ENCODE peak calls at places on chromosomes 13 and 19, in five cellular contexts. One of them, this sample, is unnamed.
A peak's percentile ranks its signal among the peaks of the same experiment; 100 is the strongest.

GRCh38 chr13:81393686-81394085 is 1052.8 kb upstream of the SPRY2 start:
- DNase-seq in AG09309: no peak
- DNase-seq in transverse colon: no peak
- DNase-seq in astrocyte of the spinal cord: no peak
- DNase-seq in ascending aorta: no peak
- DNase-seq in this sample: no peak

GRCh38 chr19:12194827-12195500 is 32.1 kb downstream of the ZNF136 start:
- DNase-seq in AG09309: no peak
- DNase-seq in transverse colon: peak; percentile 79
- DNase-seq in astrocyte of the spinal cord: peak; percentile 65
- DNase-seq in ascending aorta: peak; percentile 76
- DNase-seq in this sample: no peak

GRCh38 chr19:23241433-23241832 is 8.8 kb downstream of the ZNF724 start:
- DNase-seq in AG09309: no peak
- DNase-seq in transverse colon: no peak
- DNase-seq in astrocyte of the spinal cord: peak; percentile 22
- DNase-seq in ascending aorta: no peak
- DNase-seq in this sample: no peak

GRCh38 chr13:57633141-57633949 is 1.8 kb downstream of the PCDH17 start:
- DNase-seq in AG09309: no peak
- DNase-seq in transverse colon: peak; percentile 13
- DNase-seq in astrocyte of the spinal cord: no peak
- DNase-seq in ascending aorta: peak; percentile 71
- DNase-seq in this sample: no peak

GRCh38 chr13:31056650-31057275 is 104.9 kb downstream of the HSPH1 start:
- DNase-seq in AG09309: no peak
- DNase-seq in transverse colon: no peak
- DNase-seq in astrocyte of the spinal cord: no peak
- DNase-seq in ascending aorta: no peak
- DNase-seq in this sample: no peak

GRCh38 chr13:46134961-46135522 is 30.2 kb upstream of the CPB2 start:
- DNase-seq in AG09309: no peak
- DNase-seq in transverse colon: no peak
- DNase-seq in astrocyte of the spinal cord: peak; percentile 27
- DNase-seq in ascending aorta: no peak
- DNase-seq in this sample: no peak

GRCh38 chr13:44373601-44374347 is at the start of gene SERP2:
- DNase-seq in AG09309: no peak
- DNase-seq in transverse colon: no peak
- DNase-seq in astrocyte of the spinal cord: peak; percentile 32
- DNase-seq in ascending aorta: no peak
- DNase-seq in this sample: no peak

GRCh38 chr13:24670927-24671326 is 9.3 kb upstream of the ATP12A start:
- DNase-seq in AG09309: no peak
- DNase-seq in transverse colon: no peak
- DNase-seq in astrocyte of the spinal cord: no peak
- DNase-seq in ascending aorta: no peak
- DNase-seq in this sample: no peak

GRCh38 chr19:40223135-40223822 is 3.2 kb downstream of the CCNP start:
- DNase-seq in AG09309: no peak
- DNase-seq in transverse colon: peak; percentile 67
- DNase-seq in astrocyte of the spinal cord: no peak
- DNase-seq in ascending aorta: no peak
- DNase-seq in this sample: no peak

GRCh38 chr19:19461671-19462622 is 53.4 kb downstream of the TSSK6 start:
- DNase-seq in AG09309: no peak
- DNase-seq in transverse colon: peak; percentile 72
- DNase-seq in astrocyte of the spinal cord: peak; percentile 66
- DNase-seq in ascending aorta: peak; percentile 79
- DNase-seq in this sample: no peak

GRCh38 chr13:61765940-61766666 is 350.5 kb upstream of the PCDH20 start:
- DNase-seq in AG09309: no peak
- DNase-seq in transverse colon: no peak
- DNase-seq in astrocyte of the spinal cord: no peak
- DNase-seq in ascending aorta: no peak
- DNase-seq in this sample: no peak

GRCh38 chr19:42965204-42965603 is 28.2 kb upstream of the PSG7 start:
- DNase-seq in AG09309: peak; percentile 17
- DNase-seq in transverse colon: no peak
- DNase-seq in astrocyte of the spinal cord: peak; percentile 1
- DNase-seq in ascending aorta: no peak
- DNase-seq in this sample: peak; percentile 47

GRCh38 chr19:15101479-15102082 is 5.6 kb upstream of the SYDE1 start:
- DNase-seq in AG09309: no peak
- DNase-seq in transverse colon: peak; percentile 52
- DNase-seq in astrocyte of the spinal cord: peak; percentile 39
- DNase-seq in ascending aorta: no peak
- DNase-seq in this sample: no peak

GRCh38 chr19:5075603-5076002 is 106.7 kb downstream of the KDM4B start:
- DNase-seq in AG09309: no peak
- DNase-seq in transverse colon: no peak
- DNase-seq in astrocyte of the spinal cord: no peak
- DNase-seq in ascending aorta: no peak
- DNase-seq in this sample: no peak

GRCh38 chr13:60721063-60721462 is 324.0 kb downstream of the TDRD3 start:
- DNase-seq in AG09309: no peak
- DNase-seq in transverse colon: no peak
- DNase-seq in astrocyte of the spinal cord: no peak
- DNase-seq in ascending aorta: no peak
- DNase-seq in this sample: no peak

GRCh38 chr13:23570099-23570926 is at the start of gene TNFRSF19:
- DNase-seq in AG09309: peak; percentile 21
- DNase-seq in transverse colon: no peak
- DNase-seq in astrocyte of the spinal cord: peak; percentile 89
- DNase-seq in ascending aorta: no peak
- DNase-seq in this sample: peak; percentile 74

GRCh38 chr13:102642475-102642874 is 45.7 kb downstream of the TPP2 start:
- DNase-seq in AG09309: no peak
- DNase-seq in transverse colon: peak; percentile 61
- DNase-seq in astrocyte of the spinal cord: peak; percentile 20
- DNase-seq in ascending aorta: peak; percentile 67
- DNase-seq in this sample: no peak

GRCh38 chr13:45055198-45055901 is 65.0 kb upstream of the GTF2F2 start:
- DNase-seq in AG09309: peak; percentile 94
- DNase-seq in transverse colon: peak; percentile 29
- DNase-seq in astrocyte of the spinal cord: peak; percentile 93
- DNase-seq in ascending aorta: no peak
- DNase-seq in this sample: peak; percentile 94

GRCh38 chr19:10454267-10454666 is 33.9 kb downstream of the PDE4A start:
- DNase-seq in AG09309: no peak
- DNase-seq in transverse colon: no peak
- DNase-seq in astrocyte of the spinal cord: no peak
- DNase-seq in ascending aorta: no peak
- DNase-seq in this sample: no peak

GRCh38 chr13:89862691-89863036 is 1484.8 kb upstream of the MIR17HG start:
- DNase-seq in AG09309: no peak
- DNase-seq in transverse colon: no peak
- DNase-seq in astrocyte of the spinal cord: peak; percentile 2
- DNase-seq in ascending aorta: no peak
- DNase-seq in this sample: no peak

GRCh38 chr19:52936958-52937334 is 13.7 kb upstream of the ZNF888 start:
- DNase-seq in AG09309: no peak
- DNase-seq in transverse colon: no peak
- DNase-seq in astrocyte of the spinal cord: no peak
- DNase-seq in ascending aorta: no peak
- DNase-seq in this sample: no peak

GRCh38 chr13:20415288-20415644 is 110.4 kb downstream of the CRYL1 start:
- DNase-seq in AG09309: no peak
- DNase-seq in transverse colon: no peak
- DNase-seq in astrocyte of the spinal cord: no peak
- DNase-seq in ascending aorta: no peak
- DNase-seq in this sample: no peak

GRCh38 chr13:36026556-36026955 is 104.6 kb downstream of the DCLK1 start:
- DNase-seq in AG09309: no peak
- DNase-seq in transverse colon: no peak
- DNase-seq in astrocyte of the spinal cord: no peak
- DNase-seq in ascending aorta: no peak
- DNase-seq in this sample: no peak

GRCh38 chr19:49506575-49507105 is 5.8 kb upstream of the FCGRT start:
- DNase-seq in AG09309: no peak
- DNase-seq in transverse colon: peak; percentile 83
- DNase-seq in astrocyte of the spinal cord: no peak
- DNase-seq in ascending aorta: no peak
- DNase-seq in this sample: no peak

GRCh38 chr19:3576696-3577443 is 4.1 kb downstream of the HMG20B start:
- DNase-seq in AG09309: no peak
- DNase-seq in transverse colon: peak; percentile 64
- DNase-seq in astrocyte of the spinal cord: peak; percentile 67
- DNase-seq in ascending aorta: no peak
- DNase-seq in this sample: no peak
- H3K4me3 ChIP-seq in AG09309: no peak overlapping the region
- H3K4me3 ChIP-seq in transverse colon: peak overlapping the region; percentile 17
- H3K4me3 ChIP-seq in astrocyte of the spinal cord: peak overlapping the region; percentile 10
- H3K4me3 ChIP-seq in ascending aorta: peak overlapping the region; percentile 36
- H3K4me3 ChIP-seq in this sample: peak overlapping the region; percentile 27

DNA sequence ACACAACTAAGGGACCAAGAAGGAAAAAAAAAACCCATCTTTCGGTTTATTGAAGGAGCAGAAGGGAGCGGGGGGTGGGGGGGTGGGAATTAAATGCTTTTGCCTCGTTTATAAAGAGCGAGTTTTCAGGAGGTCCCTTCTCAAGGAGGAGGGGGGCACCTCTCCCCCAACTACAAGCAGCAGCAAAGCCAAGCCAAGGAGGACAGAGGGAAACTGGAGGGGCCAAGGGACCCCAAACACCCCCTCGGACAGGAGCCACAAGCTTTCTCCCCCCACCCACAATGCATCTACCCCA is 2.4 kb downstream of the IRF2BP1 start:
- DNase-seq in AG09309: no peak
- DNase-seq in transverse colon: no peak
- DNase-seq in astrocyte of the spinal cord: no peak
- DNase-seq in ascending aorta: no peak
- DNase-seq in this sample: no peak
- TF ChIP-seq CTCF in AG09309: no peak
- TF ChIP-seq CTCF in transverse colon: no peak
- TF ChIP-seq CTCF in astrocyte of the spinal cord: no peak
- TF ChIP-seq CTCF in ascending aorta: no peak
- TF ChIP-seq CTCF in this sample: no peak

GRCh38 chr19:35133826-35134225 is 1.0 kb downstream of the LGI4 start:
- DNase-seq in AG09309: no peak
- DNase-seq in transverse colon: no peak
- DNase-seq in astrocyte of the spinal cord: no peak
- DNase-seq in ascending aorta: no peak
- DNase-seq in this sample: no peak
- H3K4me3 ChIP-seq in AG09309: no peak overlapping the region
- H3K4me3 ChIP-seq in transverse colon: no peak overlapping the region
- H3K4me3 ChIP-seq in astrocyte of the spinal cord: no peak overlapping the region
- H3K4me3 ChIP-seq in ascending aorta: no peak overlapping the region
- H3K4me3 ChIP-seq in this sample: no peak overlapping the region

GRCh38 chr13:93922063-93922462 is 557.4 kb downstream of the DCT start:
- DNase-seq in AG09309: no peak
- DNase-seq in transverse colon: no peak
- DNase-seq in astrocyte of the spinal cord: no peak
- DNase-seq in ascending aorta: no peak
- DNase-seq in this sample: no peak
- TF ChIP-seq CTCF in AG09309: peak; percentile 19
- TF ChIP-seq CTCF in transverse colon: no peak
- TF ChIP-seq CTCF in astrocyte of the spinal cord: no peak
- TF ChIP-seq CTCF in ascending aorta: no peak
- TF ChIP-seq CTCF in this sample: no peak

DNA sequence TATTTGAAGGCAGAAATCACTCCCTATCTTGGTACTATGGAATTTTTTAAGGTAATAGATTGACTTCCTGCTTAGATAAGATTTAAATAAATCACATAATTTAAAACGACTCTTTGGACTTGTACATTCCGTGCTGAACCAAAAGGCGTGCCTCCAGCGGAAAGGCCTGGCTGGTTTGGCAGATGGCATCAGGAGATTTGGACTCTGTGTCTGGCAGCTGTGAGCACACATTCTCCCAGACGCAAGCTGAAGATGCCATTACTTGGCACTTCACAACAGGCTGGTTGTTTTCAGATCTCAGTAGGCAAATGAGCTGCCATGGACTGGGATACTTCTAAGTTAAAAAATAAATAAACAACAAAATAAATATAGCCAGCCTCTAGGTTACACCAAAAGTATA is 104.5 kb upstream of the SLC15A1 start:
- DNase-seq in AG09309: no peak
- DNase-seq in transverse colon: peak; percentile 62
- DNase-seq in astrocyte of the spinal cord: no peak
- DNase-seq in ascending aorta: no peak
- DNase-seq in this sample: no peak
- H3K4me3 ChIP-seq in AG09309: no peak overlapping the region
- H3K4me3 ChIP-seq in transverse colon: no peak overlapping the region
- H3K4me3 ChIP-seq in astrocyte of the spinal cord: no peak overlapping the region
- H3K4me3 ChIP-seq in ascending aorta: no peak overlapping the region
- H3K4me3 ChIP-seq in this sample: no peak overlapping the region

GRCh38 chr13:33799950-33800592 is 17.9 kb upstream of the RFC3 start:
- DNase-seq in AG09309: peak; percentile 13
- DNase-seq in transverse colon: no peak
- DNase-seq in astrocyte of the spinal cord: peak; percentile 61
- DNase-seq in ascending aorta: no peak
- DNase-seq in this sample: no peak
- TF ChIP-seq CTCF in AG09309: peak; percentile 55
- TF ChIP-seq CTCF in transverse colon: no peak
- TF ChIP-seq CTCF in astrocyte of the spinal cord: peak; percentile 53
- TF ChIP-seq CTCF in ascending aorta: peak; percentile 34
- TF ChIP-seq CTCF in this sample: peak; percentile 64

DNA sequence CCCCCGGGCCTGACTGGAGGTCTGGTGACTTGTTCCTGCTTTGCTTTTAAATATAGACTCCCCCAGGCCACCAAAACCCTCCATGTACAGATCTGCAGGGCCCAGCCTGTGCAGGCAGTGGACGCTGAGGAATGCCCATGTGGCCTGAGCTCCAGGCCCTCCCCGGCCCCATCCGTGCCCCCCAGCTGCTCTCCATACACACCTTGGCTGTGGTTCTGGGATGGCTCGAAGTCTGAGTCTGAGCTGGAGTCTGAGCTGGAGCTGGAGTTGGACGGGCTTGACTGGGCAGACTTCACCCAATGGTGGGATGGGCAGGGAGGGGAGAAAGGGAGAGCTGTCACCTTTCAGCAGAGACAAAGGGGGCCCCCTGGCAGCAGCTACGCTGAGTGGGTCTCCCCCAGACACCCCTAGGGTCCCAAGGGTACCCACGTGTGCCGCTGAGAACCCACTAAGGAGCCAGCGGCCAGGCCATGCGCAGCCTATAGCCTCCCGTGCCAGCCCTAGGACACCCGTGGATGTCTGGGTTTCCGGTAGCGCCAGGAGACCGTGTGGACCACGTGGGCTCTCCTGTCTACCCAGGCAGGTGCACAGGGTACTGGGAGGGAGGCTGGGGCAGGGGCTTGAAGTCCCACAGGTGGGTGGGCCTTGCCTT is 61.9 kb downstream of the MLLT1 start:
- DNase-seq in AG09309: no peak
- DNase-seq in transverse colon: no peak
- DNase-seq in astrocyte of the spinal cord: no peak
- DNase-seq in ascending aorta: no peak
- DNase-seq in this sample: no peak
- H3K4me3 ChIP-seq in AG09309: no peak overlapping the region
- H3K4me3 ChIP-seq in transverse colon: no peak overlapping the region
- H3K4me3 ChIP-seq in astrocyte of the spinal cord: no peak overlapping the region
- H3K4me3 ChIP-seq in ascending aorta: no peak overlapping the region
- H3K4me3 ChIP-seq in this sample: no peak overlapping the region

GRCh38 chr13:64471916-64472315 is 2758.2 kb downstream of the PCDH9 start:
- DNase-seq in AG09309: peak; percentile 14
- DNase-seq in transverse colon: no peak
- DNase-seq in astrocyte of the spinal cord: peak; percentile 65
- DNase-seq in ascending aorta: no peak
- DNase-seq in this sample: no peak
- TF ChIP-seq CTCF in AG09309: peak; percentile 38
- TF ChIP-seq CTCF in transverse colon: no peak
- TF ChIP-seq CTCF in astrocyte of the spinal cord: peak; percentile 42
- TF ChIP-seq CTCF in ascending aorta: no peak
- TF ChIP-seq CTCF in this sample: peak; percentile 49

GRCh38 chr19:13844130-13844631 is 32.8 kb upstream of the NANOS3 start:
- DNase-seq in AG09309: no peak
- DNase-seq in transverse colon: no peak
- DNase-seq in astrocyte of the spinal cord: no peak
- DNase-seq in ascending aorta: no peak
- DNase-seq in this sample: no peak
- H3K4me3 ChIP-seq in AG09309: no peak overlapping the region
- H3K4me3 ChIP-seq in transverse colon: no peak overlapping the region
- H3K4me3 ChIP-seq in astrocyte of the spinal cord: no peak overlapping the region
- H3K4me3 ChIP-seq in ascending aorta: no peak overlapping the region
- H3K4me3 ChIP-seq in this sample: no peak overlapping the region

This sample was measured in BJ.